ENCODE peak calls at places on chromosomes 11 and 22, in five cellular contexts. B is mesenchymal stem cell, E is transverse colon, H is Karpas-422, M is IMR-90. O is an unnamed sample.

GRCh38 chr11:86160546-86161149 is 83.9 kb upstream of the EED start:
- DNase-seq in B (no peak), M (peak; percentile 50), H (peak; percentile 65), E (no peak), O (no peak)

GRCh38 chr11:72927380-72927779 is 113.2 kb downstream of the ATG16L2 start:
- DNase-seq in M (no peak), B (no peak), H (no peak), E (no peak), O (no peak)

GRCh38 chr22:23218867-23219251 is 38.5 kb downstream of the BCR start:
- DNase-seq in H (peak; percentile 80), M (peak; percentile 62), E (peak; percentile 54), B (peak; percentile 83), O (peak; percentile 67)

GRCh38 chr22:27267145-27267544 is 534.4 kb downstream of the MN1 start:
- DNase-seq in B (no peak), H (no peak), E (no peak), M (no peak), O (no peak)

GRCh38 chr11:36218283-36218921 is 70.8 kb downstream of the COMMD9 start:
- DNase-seq in H (no peak), M (no peak), E (no peak), B (no peak), O (no peak)

GRCh38 chr11:77698896-77699295 is 61.3 kb upstream of the CLNS1A start:
- DNase-seq in B (no peak), H (no peak), M (no peak), E (no peak), O (no peak)

GRCh38 chr11:115144014-115144413 is 360.2 kb downstream of the CADM1 start:
- DNase-seq in E (no peak), M (no peak), H (peak; percentile 41), B (no peak), O (no peak)

GRCh38 chr11:26704249-26704648 is 17.6 kb downstream of the SLC5A12 start:
- DNase-seq in H (no peak), M (no peak), E (peak; percentile 27), B (peak; percentile 23), O (no peak)

GRCh38 chr22:32596471-32596870 is 121.9 kb downstream of the FBXO7 start:
- DNase-seq in B (no peak), M (no peak), E (no peak), H (no peak), O (no peak)

GRCh38 chr22:26577081-26577480 is 12.9 kb downstream of the TPST2 start:
- DNase-seq in B (no peak), H (no peak), M (no peak), E (no peak), O (no peak)

GRCh38 chr11:111541209-111542061 is 915 bp downstream of the LAYN start:
- DNase-seq in H (no peak), B (peak; percentile 90), M (peak; percentile 92), E (peak; percentile 21), O (no peak)

GRCh38 chr22:40634119-40634903 is 2.2 kb downstream of the MRTFA start:
- DNase-seq in M (no peak), H (no peak), B (no peak), E (no peak), O (no peak)

GRCh38 chr11:70110538-70111055 is 32.5 kb downstream of the ANO1 start:
- DNase-seq in E (no peak), H (no peak), M (no peak), B (no peak), O (no peak)

GRCh38 chr11:69125861-69126260 is 29.9 kb upstream of the SMIM38 start:
- DNase-seq in E (no peak), B (no peak), H (no peak), M (no peak), O (no peak)

GRCh38 chr11:76656571-76657081 is 13.9 kb downstream of the LRRC32 start:
- DNase-seq in B (no peak), M (no peak), E (no peak), H (no peak), O (peak; percentile 21)

GRCh38 chr22:49449377-49449776 is 378.3 kb downstream of the BRD1 start:
- DNase-seq in H (no peak), B (no peak), M (no peak), E (no peak), O (no peak)

GRCh38 chr22:49449811-49450386 is 377.8 kb downstream of the BRD1 start:
- DNase-seq in E (no peak), H (no peak), B (no peak), M (no peak), O (no peak)

GRCh38 chr22:49450521-49450920 is 377.2 kb downstream of the BRD1 start:
- DNase-seq in B (no peak), H (no peak), E (no peak), M (no peak), O (no peak)

GRCh38 chr22:49447837-49448236 is 379.8 kb downstream of the BRD1 start:
- DNase-seq in H (no peak), M (no peak), E (no peak), B (no peak), O (no peak)

GRCh38 chr22:49448546-49448945 is 379.1 kb downstream of the BRD1 start:
- DNase-seq in M (no peak), B (no peak), H (no peak), E (no peak), O (no peak)
- H3K27ac ChIP-seq in M (no peak overlapping the region), B (no peak overlapping the region), H (no peak overlapping the region), E (no peak overlapping the region), O (no peak overlapping the region)

DNA sequence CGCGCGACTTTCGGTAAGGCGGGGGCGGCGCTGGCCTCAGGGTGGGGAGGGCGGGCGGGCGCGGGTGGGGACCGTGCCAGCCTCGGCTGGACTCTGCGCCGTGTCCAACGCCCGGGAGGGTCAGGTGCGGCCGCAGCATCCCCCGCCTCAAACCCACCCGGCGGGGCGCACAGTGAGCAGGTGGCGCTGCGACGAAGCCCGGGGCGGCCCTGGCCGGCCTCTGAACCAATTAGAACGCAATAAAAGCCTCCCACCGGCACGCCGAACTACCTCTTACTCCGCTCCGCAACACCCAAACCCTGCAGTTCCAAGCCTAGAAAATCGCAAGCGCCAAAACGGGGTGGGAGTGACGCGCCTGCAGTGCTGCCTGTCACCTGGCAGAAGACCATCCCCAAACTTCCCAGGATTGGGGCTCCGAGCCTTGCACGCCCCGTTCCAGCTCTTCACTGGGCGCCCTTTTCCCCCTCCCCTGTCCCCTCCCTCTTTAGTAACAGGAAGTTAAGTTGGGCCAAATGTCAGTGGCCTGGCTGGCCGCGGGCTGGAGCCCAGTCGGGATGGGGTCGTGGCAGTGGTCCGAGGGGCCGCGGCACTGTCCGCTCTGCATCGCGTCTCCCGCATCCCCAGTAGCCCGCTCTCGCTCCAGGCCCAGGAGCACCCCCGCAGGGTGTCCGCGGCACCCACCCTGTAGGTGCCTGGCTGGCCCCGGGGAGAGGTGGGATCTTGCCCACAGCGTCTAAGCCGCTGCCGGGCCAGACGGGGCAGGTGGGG is 508 bp downstream of the MICAL2 start:
- DNase-seq in E (peak; percentile 44), H (no peak), B (peak; percentile 44), M (no peak), O (no peak)
- H3K27ac ChIP-seq in E (peak overlapping the region; percentile 94), H (no peak overlapping the region), B (peak overlapping the region; percentile 10), M (peak overlapping the region; percentile 71), O (peak overlapping the region; percentile 93)

GRCh38 chr22:41638124-41638523 is 17.0 kb downstream of the XRCC6 start:
- DNase-seq in E (no peak), H (no peak), B (no peak), M (no peak), O (no peak)
- H3K27ac ChIP-seq in E (no peak overlapping the region), H (no peak overlapping the region), B (no peak overlapping the region), M (no peak overlapping the region), O (no peak overlapping the region)

GRCh38 chr11:44771252-44771734 is 44.5 kb downstream of the TSPAN18 start:
- DNase-seq in M (no peak), B (no peak), H (no peak), E (no peak), O (no peak)
- H3K27ac ChIP-seq in M (no peak overlapping the region), B (no peak overlapping the region), H (no peak overlapping the region), E (no peak overlapping the region), O (no peak overlapping the region)

GRCh38 chr11:57230797-57231538 is 6.1 kb downstream of the APLNR start:
- DNase-seq in M (no peak), H (no peak), E (no peak), B (no peak), O (no peak)
- H3K27ac ChIP-seq in M (no peak overlapping the region), H (no peak overlapping the region), E (no peak overlapping the region), B (no peak overlapping the region), O (no peak overlapping the region)

GRCh38 chr11:46039990-46040389 is 81.3 kb downstream of the PHF21A start:
- DNase-seq in H (no peak), E (no peak), M (peak; percentile 69), B (no peak), O (no peak)
- H3K27ac ChIP-seq in H (peak overlapping the region; percentile 27), E (no peak overlapping the region), M (no peak overlapping the region), B (no peak overlapping the region), O (no peak overlapping the region)

O was measured in stomach.